ENCODE peak calls at places on chromosome 4, in four cellular contexts. J, X, W and G are unnamed samples.
A peak's percentile ranks its signal among the peaks of the same experiment; 100 is the strongest.

GRCh38 chr4:111475001-111475400 is 670.3 kb upstream of the FAM241A start:
- DNase-seq in J (peak; percentile 55), W (peak; percentile 21), X (peak; percentile 72), G (no peak)

GRCh38 chr4:128191115-128191897 is 96.3 kb downstream of the PGRMC2 start:
- DNase-seq in X (peak; percentile 80), J (peak; percentile 77), W (peak; percentile 39), G (peak; percentile 84)

GRCh38 chr4:57037982-57038604 is 59.4 kb downstream of the POLR2B start:
- DNase-seq in J (peak; percentile 74), X (peak; percentile 82), W (no peak), G (peak; percentile 63)

GRCh38 chr4:2243682-2244380 is 1.9 kb upstream of the HAUS3 start:
- DNase-seq in X (no peak), J (peak; percentile 59), W (no peak), G (peak; percentile 51)

GRCh38 chr4:120874792-120875774 is 47.4 kb downstream of the PRDM5 start:
- DNase-seq in J (peak; percentile 32), W (no peak), X (peak; percentile 4), G (no peak)

GRCh38 chr4:133996431-133997121 is 205.0 kb downstream of the PABPC4L start:
- DNase-seq in W (no peak), J (no peak), X (peak; percentile 2), G (no peak)

GRCh38 chr4:146550161-146550560 is 28.4 kb upstream of the SLC10A7 start:
- DNase-seq in W (no peak), X (no peak), J (no peak), G (no peak)

GRCh38 chr4:92600638-92601037 is 296.9 kb downstream of the GRID2 start:
- DNase-seq in W (no peak), J (no peak), X (peak; percentile 31), G (no peak)

GRCh38 chr4:109912706-109913621 is at the start of gene EGF:
- DNase-seq in J (peak; percentile 62), W (peak; percentile 78), X (peak; percentile 38), G (no peak)

GRCh38 chr4:1830642-1831228 is 25.2 kb downstream of the LETM1 start:
- DNase-seq in J (no peak), X (no peak), W (no peak), G (no peak)

GRCh38 chr4:182752158-182752910 is 164.9 kb downstream of the DCTD start:
- DNase-seq in J (peak; percentile 72), X (peak; percentile 45), W (peak; percentile 94), G (no peak)

GRCh38 chr4:4858527-4858926 is 938 bp upstream of the MSX1 start:
- DNase-seq in X (peak; percentile 41), W (no peak), J (no peak), G (no peak)

GRCh38 chr4:121088867-121089266 is 16.5 kb upstream of the NDNF start:
- DNase-seq in X (no peak), J (no peak), W (no peak), G (no peak)

GRCh38 chr4:84497835-84498202 is 1.3 kb downstream of the NKX6-1 start:
- DNase-seq in X (no peak), W (no peak), J (no peak), G (no peak)

GRCh38 chr4:150080875-150081274 is 2.6 kb downstream of the DCLK2 start:
- DNase-seq in W (no peak), X (no peak), J (no peak), G (no peak)

GRCh38 chr4:121138014-121138413 is 26.1 kb downstream of the TNIP3 start:
- DNase-seq in W (no peak), X (no peak), J (no peak), G (no peak)

GRCh38 chr4:13980317-13980716 is 352.8 kb upstream of the BOD1L1 start:
- DNase-seq in W (peak; percentile 98), X (no peak), J (peak; percentile 94), G (no peak)

GRCh38 chr4:176313596-176314341 is 6.0 kb upstream of the SPCS3 start:
- DNase-seq in J (peak; percentile 29), W (no peak), X (no peak), G (no peak)

GRCh38 chr4:155468282-155468681 is 91.5 kb upstream of the MAP9 start:
- DNase-seq in W (no peak), X (no peak), J (no peak), G (no peak)

GRCh38 chr4:71148545-71148944 is 155.1 kb downstream of the DCK start:
- DNase-seq in W (no peak), J (no peak), X (no peak), G (no peak)

GRCh38 chr4:78484574-78484973 is 67.0 kb upstream of the ANXA3 start:
- DNase-seq in W (no peak), J (no peak), X (no peak), G (no peak)

GRCh38 chr4:86014599-86014998 is 345.3 kb downstream of the MAPK10 start:
- DNase-seq in W (no peak), X (no peak), J (no peak), G (no peak)

GRCh38 chr4:112214397-112215264 is 17.0 kb upstream of the AP1AR start:
- DNase-seq in X (no peak), W (peak; percentile 14), J (peak; percentile 62), G (peak; percentile 19)

GRCh38 chr4:143356493-143356892 is 19.8 kb downstream of the GAB1 start:
- DNase-seq in X (no peak), W (no peak), J (no peak), G (peak; percentile 89)

GRCh38 chr4:95949136-95949765 is 109.4 kb downstream of the PDHA2 start:
- DNase-seq in W (peak; percentile 20), X (no peak), J (no peak), G (no peak)

DNA sequence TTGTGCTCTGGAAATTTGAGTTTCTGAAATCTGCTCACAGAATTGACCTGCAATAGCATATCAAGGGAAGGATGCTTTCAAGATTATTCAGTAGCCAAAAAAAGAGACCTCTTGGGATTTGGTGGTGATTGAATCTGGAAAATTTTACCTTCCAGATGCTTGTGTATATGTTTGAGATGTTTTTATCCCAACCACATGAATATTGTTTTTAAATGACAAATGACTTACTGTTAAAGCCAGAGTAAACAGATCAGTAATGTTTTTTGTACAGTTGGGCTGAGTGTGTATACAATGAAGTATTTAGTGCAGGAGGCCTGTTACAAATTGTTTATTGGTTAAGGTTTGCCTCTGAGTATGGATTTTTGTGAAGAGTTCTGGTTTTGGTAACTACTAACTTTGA is 126.5 kb downstream of the CBR4 start:
- DNase-seq in X (no peak), J (peak; percentile 48), W (peak; percentile 47), G (no peak)
- H3K79me2 ChIP-seq in X (peaks cover 58% of the 10 kb centered on the region), J (no peaks in the 10 kb centered on the region), W (peaks cover 91% of the 10 kb centered on the region), G (no peaks in the 10 kb centered on the region)

DNA sequence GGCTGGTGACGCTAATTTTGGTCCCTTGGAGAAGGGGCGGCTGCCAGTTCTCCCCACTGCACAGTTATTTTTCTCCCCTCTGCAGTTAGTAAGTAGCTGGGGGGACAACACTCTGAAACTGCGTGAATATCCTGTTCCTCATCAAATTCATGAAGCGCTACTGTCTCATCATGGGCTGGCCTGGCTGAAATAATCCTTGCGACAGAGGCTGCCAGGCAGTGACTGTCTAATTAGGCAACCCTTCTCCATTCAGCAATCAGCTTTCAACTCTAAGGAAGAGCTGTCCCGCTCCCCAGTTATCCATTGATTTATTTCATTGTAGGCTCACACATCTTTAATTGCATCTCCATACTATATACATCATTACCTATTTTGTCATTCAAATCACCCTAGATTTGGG is 8.2 kb downstream of the SH3TC1 start:
- DNase-seq in J (peak; percentile 67), X (no peak), W (no peak), G (no peak)
- H3K79me2 ChIP-seq in J (no peaks in the 10 kb centered on the region), X (no peaks in the 10 kb centered on the region), W (no peaks in the 10 kb centered on the region), G (no peaks in the 10 kb centered on the region)

GRCh38 chr4:48431401-48431800 is 51.7 kb upstream of the SLC10A4 start:
- DNase-seq in X (no peak), J (no peak), W (no peak), G (no peak)
- H3K79me2 ChIP-seq in X (no peaks in the 10 kb centered on the region), J (no peaks in the 10 kb centered on the region), W (no peaks in the 10 kb centered on the region), G (no peaks in the 10 kb centered on the region)

DNA sequence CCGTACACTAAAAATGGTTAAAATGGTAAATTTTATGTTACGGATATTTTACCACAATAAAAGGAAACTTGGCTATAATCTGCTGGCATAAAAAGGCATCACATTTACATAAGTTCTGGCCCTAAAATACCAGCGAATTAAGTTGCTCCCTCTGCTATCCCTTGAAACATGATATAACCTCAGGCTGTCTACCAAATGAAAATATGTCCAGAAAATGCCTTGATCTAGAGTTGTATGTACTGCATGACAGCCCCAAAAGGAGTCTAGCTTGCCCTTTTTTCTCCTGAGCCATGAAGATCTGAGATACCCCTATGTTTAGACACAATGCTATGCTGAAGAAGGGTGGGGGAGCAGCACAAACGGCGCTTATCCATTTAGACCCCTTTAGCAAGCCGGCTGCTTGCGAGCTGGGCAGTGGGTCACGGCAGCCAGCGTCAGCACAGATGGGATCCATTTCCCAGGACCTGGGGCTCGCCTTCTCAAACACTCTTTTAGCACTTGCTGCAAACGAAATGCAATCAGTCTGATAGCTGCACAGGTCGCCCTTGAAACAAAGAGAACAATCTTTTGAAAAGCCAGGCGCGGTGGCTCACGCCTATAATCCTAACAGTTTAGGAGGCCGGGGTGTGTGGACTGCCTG is 77.0 kb downstream of the AFAP1 start:
- DNase-seq in J (no peak), W (no peak), X (peak; percentile 56), G (no peak)
- H3K79me2 ChIP-seq in J (peaks cover 95% of the 10 kb centered on the region), W (peaks cover 83% of the 10 kb centered on the region), X (no peaks in the 10 kb centered on the region), G (no peaks in the 10 kb centered on the region)

GRCh38 chr4:38009949-38010348 is 49.8 kb downstream of the PTTG2 start:
- DNase-seq in X (no peak), J (no peak), W (no peak), G (no peak)

GRCh38 chr4:38009421-38009820 is 49.2 kb downstream of the PTTG2 start:
- DNase-seq in J (no peak), X (no peak), W (no peak), G (no peak)

GRCh38 chr4:38013461-38014366 is 53.5 kb downstream of the PTTG2 start:
- DNase-seq in J (peak; percentile 37), W (peak; percentile 38), X (no peak), G (no peak)

GRCh38 chr4:38014421-38014852 is 54.2 kb downstream of the PTTG2 start:
- DNase-seq in X (no peak), J (no peak), W (no peak), G (no peak)

DNA sequence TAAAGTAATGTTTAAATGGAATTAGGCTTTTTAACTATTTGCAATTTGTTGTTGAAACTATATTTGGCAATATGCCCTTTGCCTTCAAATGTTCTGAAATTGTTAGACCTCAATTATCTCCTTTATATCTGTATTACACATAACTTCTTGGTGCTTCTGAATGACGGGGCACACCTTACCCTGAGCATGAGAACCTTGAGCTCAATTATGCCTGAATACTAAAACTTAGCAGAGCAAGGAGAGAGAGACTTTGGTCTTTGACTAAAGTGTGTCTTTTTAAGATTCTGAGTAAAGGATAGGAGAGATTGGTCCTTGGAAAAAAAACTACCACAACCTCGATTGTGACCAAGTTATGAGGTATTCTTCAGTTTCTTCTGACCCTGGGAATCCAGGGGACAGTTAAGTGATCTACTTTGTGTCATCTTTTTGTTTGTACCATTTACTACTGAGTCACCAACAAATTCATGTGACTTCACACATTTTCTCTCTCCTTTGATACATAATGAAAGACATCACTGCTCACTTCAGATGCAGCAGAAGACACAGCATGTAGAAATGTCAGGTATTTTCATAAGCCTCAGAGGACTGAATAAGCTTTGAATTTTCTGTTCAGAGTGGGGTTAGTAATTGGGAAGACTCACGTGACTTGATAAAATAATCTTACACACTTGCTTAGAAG is 51.4 kb downstream of the PTTG2 start:
- DNase-seq in J (no peak), X (no peak), W (no peak), G (no peak)
- H3K79me2 ChIP-seq in J (no peaks in the 10 kb centered on the region), X (peaks cover 45% of the 10 kb centered on the region), W (peaks cover 44% of the 10 kb centered on the region), G (peaks cover 37% of the 10 kb centered on the region)

GRCh38 chr4:185235480-185236154 is 26.2 kb downstream of the SNX25 start:
- DNase-seq in J (no peak), W (peak; percentile 51), X (no peak), G (no peak)
- H3K79me2 ChIP-seq in J (peaks cover 74% of the 10 kb centered on the region), W (peaks cover 45% of the 10 kb centered on the region), X (peaks cover 66% of the 10 kb centered on the region), G (peaks cover 81% of the 10 kb centered on the region)